ENCODE peak calls at places on chromosome 17, in eight cellular contexts. Y, G, C, T, P, F, J and E are unnamed samples.

GRCh38 chr17:13510062-13510461 is 91.7 kb downstream of the HS3ST3A1 start:
- DNase-seq in Y (no peak), G (no peak), C (no peak), T (peak; percentile 63), P (no peak), F (no peak), J (no peak), E (no peak)

GRCh38 chr17:83199500-83200201 is 120.2 kb downstream of the METRNL start:
- DNase-seq in Y (no peak), G (peak; percentile 60), C (peak; percentile 57), T (no peak), P (peak; percentile 24), F (peak; percentile 83), J (peak; percentile 51), E (no peak)

GRCh38 chr17:65552214-65552613 is 9.2 kb downstream of the AXIN2 start:
- DNase-seq in Y (no peak), G (peak; percentile 61), C (no peak), T (no peak), P (no peak), F (no peak), J (no peak), E (no peak)

GRCh38 chr17:27157898-27158297 is 136.0 kb upstream of the WSB1 start:
- DNase-seq in Y (no peak), G (no peak), C (no peak), T (no peak), P (no peak), F (no peak), J (no peak), E (no peak)

GRCh38 chr17:10357768-10358167 is 15.0 kb downstream of the MYH13 start:
- DNase-seq in Y (peak; percentile 18), G (no peak), C (no peak), T (no peak), P (peak; percentile 4), F (no peak), J (no peak), E (no peak)

GRCh38 chr17:21843318-21843865 is 151.1 kb downstream of the KCNJ18 start:
- DNase-seq in Y (no peak), G (no peak), C (no peak), T (no peak), P (no peak), F (no peak), J (no peak), E (no peak)

GRCh38 chr17:37090941-37091340 is 142.2 kb downstream of the AATF start:
- DNase-seq in Y (no peak), G (no peak), C (no peak), T (no peak), P (no peak), F (no peak), J (no peak), E (no peak)

GRCh38 chr17:20302191-20302917 is 165.0 kb downstream of the LGALS9B start:
- DNase-seq in Y (no peak), G (no peak), C (no peak), T (peak; percentile 9), P (no peak), F (no peak), J (no peak), E (no peak)

GRCh38 chr17:42518046-42518754 is 17.8 kb upstream of the NAGLU start:
- DNase-seq in Y (peak; percentile 91), G (peak; percentile 87), C (peak; percentile 80), T (peak; percentile 97), P (peak; percentile 89), F (peak; percentile 80), J (peak; percentile 79), E (peak; percentile 93)

GRCh38 chr17:81033535-81034167 is 1.3 kb upstream of the BAIAP2 start:
- DNase-seq in Y (no peak), G (no peak), C (no peak), T (no peak), P (no peak), F (peak; percentile 76), J (no peak), E (no peak)

GRCh38 chr17:66345264-66345663 is 42.9 kb downstream of the PRKCA start:
- DNase-seq in Y (no peak), G (no peak), C (no peak), T (no peak), P (no peak), F (no peak), J (no peak), E (no peak)

GRCh38 chr17:80504671-80505413 is 28.4 kb upstream of the NPTX1 start:
- DNase-seq in Y (no peak), G (no peak), C (no peak), T (peak; percentile 19), P (no peak), F (no peak), J (no peak), E (no peak)

GRCh38 chr17:58308173-58308984 is 20.2 kb downstream of the TSPOAP1 start:
- DNase-seq in Y (peak; percentile 9), G (no peak), C (peak; percentile 27), T (peak; percentile 20), P (no peak), F (no peak), J (peak; percentile 25), E (no peak)

GRCh38 chr17:71484546-71484945 is 636.3 kb upstream of the SOX9 start:
- DNase-seq in Y (no peak), G (no peak), C (no peak), T (peak; percentile 51), P (no peak), F (no peak), J (no peak), E (no peak)

DNA sequence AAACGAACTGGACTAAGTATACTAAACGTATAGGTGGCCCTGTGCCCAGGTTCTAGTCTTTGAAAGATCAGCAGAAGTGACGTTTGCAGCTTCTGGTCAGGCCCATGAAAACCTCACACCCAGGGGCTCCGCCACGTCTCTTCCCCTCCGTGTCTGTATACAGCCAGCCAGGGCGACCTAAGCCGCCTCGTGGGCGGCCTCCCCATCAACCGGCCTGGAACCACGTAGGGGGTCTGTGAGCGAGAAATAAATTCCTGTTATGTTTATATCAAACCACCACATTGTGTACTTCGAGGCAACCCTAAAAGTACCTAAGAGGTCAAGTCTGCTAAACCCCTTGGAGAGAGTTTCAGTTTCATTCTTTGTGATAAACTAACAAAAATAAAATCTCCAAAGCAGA is 6.8 kb downstream of the TK1 start:
- DNase-seq in Y (no peak), G (no peak), C (no peak), T (no peak), P (no peak), F (no peak), J (no peak), E (no peak)
- H3K4me3 ChIP-seq in Y (no peak overlapping the region), G (no peak overlapping the region), C (no peak overlapping the region), T (no peak overlapping the region), P (no peak overlapping the region), F (no peak overlapping the region), J (no peak overlapping the region), E (no peak overlapping the region)

GRCh38 chr17:1351275-1351674 is 48.7 kb downstream of the YWHAE start:
- DNase-seq in Y (no peak), G (no peak), C (no peak), T (no peak), P (no peak), F (no peak), J (no peak), E (no peak)

GRCh38 chr17:1344521-1344920 is 55.5 kb downstream of the YWHAE start:
- DNase-seq in Y (no peak), G (no peak), C (no peak), T (no peak), P (no peak), F (no peak), J (no peak), E (no peak)

GRCh38 chr17:1351967-1352366 is 48.1 kb downstream of the YWHAE start:
- DNase-seq in Y (no peak), G (no peak), C (no peak), T (no peak), P (no peak), F (no peak), J (no peak), E (no peak)

GRCh38 chr17:1343554-1343953 is 56.5 kb downstream of the YWHAE start:
- DNase-seq in Y (no peak), G (no peak), C (no peak), T (no peak), P (no peak), F (no peak), J (no peak), E (no peak)

GRCh38 chr17:1347681-1348318 is 52.2 kb downstream of the YWHAE start:
- DNase-seq in Y (no peak), G (peak; percentile 59), C (no peak), T (no peak), P (no peak), F (no peak), J (peak; percentile 47), E (no peak)
- H3K36me3 ChIP-seq in Y (no peaks in the 10 kb centered on the region), G (peaks cover 25% of the 10 kb centered on the region), C (peaks cover 36% of the 10 kb centered on the region), T (peaks cover 65% of the 10 kb centered on the region), P (peaks cover 46% of the 10 kb centered on the region), F (peaks cover 92% of the 10 kb centered on the region), J (peaks cover 65% of the 10 kb centered on the region), E (peaks cover 16% of the 10 kb centered on the region)

DNA sequence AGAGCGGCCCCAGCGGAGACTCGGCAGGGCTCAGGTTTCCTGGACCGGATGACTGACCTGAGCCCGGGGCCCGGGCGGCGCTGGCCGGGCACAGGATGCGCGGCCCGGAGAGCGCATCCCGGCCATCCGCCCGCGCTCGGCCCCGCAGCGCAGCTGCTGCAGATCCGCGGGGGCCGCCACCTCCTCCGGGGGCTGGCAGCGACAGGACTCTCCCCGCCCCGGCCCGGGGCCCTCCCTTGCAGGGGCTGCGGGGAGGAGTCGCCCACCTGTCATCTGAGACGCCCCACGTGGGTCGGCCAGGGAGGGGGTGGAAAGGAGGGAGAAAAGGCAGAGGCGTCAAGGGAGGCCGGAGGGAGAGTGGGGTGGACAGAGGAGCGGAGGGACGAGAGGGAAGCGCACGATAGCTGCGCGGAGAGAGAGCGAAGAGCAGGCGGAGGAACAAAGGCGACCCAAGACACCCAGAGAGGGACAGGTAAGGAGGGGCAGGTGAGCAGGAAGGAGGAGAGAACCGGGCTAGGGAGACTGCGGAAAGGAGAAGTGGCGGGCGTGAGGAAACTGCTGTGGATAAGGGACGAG is 471 bp upstream of the PRKAR1A start:
- DNase-seq in Y (peak; percentile 88), G (peak; percentile 85), C (peak; percentile 84), T (peak; percentile 84), P (peak; percentile 78), F (peak; percentile 91), J (peak; percentile 69), E (peak; percentile 23)
- TF ChIP-seq CTCF in Y (no peak), G (no peak), C (no peak), T (no peak), P (no peak), F (no peak), J (peak; percentile 11), E (peak; percentile 2)

GRCh38 chr17:35312790-35313711 is 60.4 kb downstream of the SLFN11 start:
- DNase-seq in Y (peak; percentile 37), G (peak; percentile 51), C (peak; percentile 47), T (peak; percentile 90), P (peak; percentile 57), F (peak; percentile 68), J (peak; percentile 37), E (peak; percentile 61)

GRCh38 chr17:35315283-35315682 is 58.1 kb downstream of the SLFN11 start:
- DNase-seq in Y (no peak), G (no peak), C (no peak), T (peak; percentile 91), P (peak; percentile 86), F (no peak), J (no peak), E (peak; percentile 87)

GRCh38 chr17:35314415-35315216 is 58.8 kb downstream of the SLFN11 start:
- DNase-seq in Y (no peak), G (no peak), C (no peak), T (no peak), P (no peak), F (peak; percentile 59), J (no peak), E (peak; percentile 10)

GRCh38 chr17:35312346-35312745 is 61.1 kb downstream of the SLFN11 start:
- DNase-seq in Y (no peak), G (no peak), C (no peak), T (no peak), P (no peak), F (no peak), J (no peak), E (no peak)

GRCh38 chr17:35313875-35314409 is 59.5 kb downstream of the SLFN11 start:
- DNase-seq in Y (peak; percentile 26), G (peak; percentile 14), C (no peak), T (no peak), P (no peak), F (peak; percentile 83), J (no peak), E (no peak)
- H3K4me3 ChIP-seq in Y (no peak overlapping the region), G (no peak overlapping the region), C (no peak overlapping the region), T (no peak overlapping the region), P (no peak overlapping the region), F (peak overlapping the region; percentile 19), J (peak overlapping the region; percentile 24), E (no peak overlapping the region)